ENCODE peak calls at places on chromosome 7, in four cellular contexts. N is Calu3; H is CD8-positive, alpha-beta T cell; B is hepatocyte. U is an unnamed sample.

GRCh38 chr7:44693641-44694313 is 54.9 kb upstream of the ZMIZ2 start:
- DNase-seq in N (no peak), H (no peak), B (no peak), U (no peak)

GRCh38 chr7:141158562-141158961 is 84.7 kb downstream of the TMEM178B start:
- DNase-seq in N (peak; percentile 68), H (no peak), B (peak; percentile 24), U (no peak)

GRCh38 chr7:111560773-111561658 is 1.3 kb downstream of the IMMP2L start:
- DNase-seq in N (peak; percentile 29), H (no peak), B (peak; percentile 19), U (no peak)

GRCh38 chr7:141073641-141074161 is at the start of gene TMEM178B:
- DNase-seq in N (peak; percentile 13), H (no peak), B (peak; percentile 8), U (no peak)

GRCh38 chr7:138429577-138430250 is 30.3 kb upstream of the TRIM24 start:
- DNase-seq in N (no peak), H (no peak), B (peak; percentile 9), U (no peak)

GRCh38 chr7:17184805-17185689 is 113.4 kb upstream of the AHR start:
- DNase-seq in N (no peak), H (no peak), B (no peak), U (no peak)

GRCh38 chr7:135512135-135512887 is 2.4 kb upstream of the CNOT4 start:
- DNase-seq in N (peak; percentile 51), H (peak; percentile 19), B (peak; percentile 63), U (no peak)

GRCh38 chr7:154503962-154504550 is 451.9 kb downstream of the DPP6 start:
- DNase-seq in N (no peak), H (no peak), B (peak; percentile 78), U (no peak)

GRCh38 chr7:37977243-37977642 is 56.8 kb downstream of the EPDR1 start:
- DNase-seq in N (peak; percentile 25), H (no peak), B (no peak), U (no peak)

GRCh38 chr7:15199482-15199881 is 296.9 kb upstream of the DGKB start:
- DNase-seq in N (no peak), H (no peak), B (peak; percentile 18), U (no peak)
- TF ChIP-seq CTCF in N (peak; percentile 41), H (no peak), B (peak; percentile 60), U (no peak)

GRCh38 chr7:87220734-87221215 is 1.2 kb upstream of the TMEM243 start:
- DNase-seq in N (no peak), H (no peak), B (peak; percentile 53), U (no peak)

GRCh38 chr7:87220026-87220733 is 648 bp upstream of the TMEM243 start:
- DNase-seq in N (peak; percentile 82), H (peak; percentile 79), B (peak; percentile 87), U (peak; percentile 53)

GRCh38 chr7:87218941-87219544 is 489 bp downstream of the TMEM243 start:
- DNase-seq in N (peak; percentile 47), H (peak; percentile 40), B (peak; percentile 48), U (peak; percentile 64)

GRCh38 chr7:87217983-87218653 is 1.4 kb downstream of the TMEM243 start:
- DNase-seq in N (no peak), H (no peak), B (no peak), U (no peak)

GRCh38 chr7:87219545-87220025 is at the start of gene TMEM243:
- DNase-seq in N (peak; percentile 64), H (peak; percentile 86), B (peak; percentile 83), U (peak; percentile 85)
- TF ChIP-seq CTCF in N (no peak), H (peak; percentile 39), B (peak; percentile 16), U (peak; percentile 25)

GRCh38 chr7:153430931-153431330 is 621.3 kb upstream of the DPP6 start:
- DNase-seq in N (no peak), H (no peak), B (no peak), U (no peak)

GRCh38 chr7:153433223-153433622 is 619.0 kb upstream of the DPP6 start:
- DNase-seq in N (no peak), H (no peak), B (no peak), U (no peak)

GRCh38 chr7:153432056-153432455 is 620.1 kb upstream of the DPP6 start:
- DNase-seq in N (no peak), H (no peak), B (peak; percentile 21), U (no peak)
- TF ChIP-seq CTCF in N (no peak), H (no peak), B (peak; percentile 8), U (no peak)

GRCh38 chr7:123749537-123749857 is 694 bp upstream of the WASL start:
- DNase-seq in N (no peak), H (no peak), B (peak; percentile 66), U (peak; percentile 80)
- TF ChIP-seq CTCF in N (no peak), H (no peak), B (peak; percentile 3), U (peak; percentile 38)

GRCh38 chr7:151542606-151543130 is 23.0 kb upstream of the RHEB start:
- DNase-seq in N (no peak), H (no peak), B (no peak), U (no peak)
- TF ChIP-seq CTCF in N (no peak), H (no peak), B (no peak), U (no peak)

GRCh38 chr7:1225462-1226154 is 7.1 kb upstream of the UNCX start:
- DNase-seq in N (peak; percentile 48), H (peak; percentile 40), B (peak; percentile 49), U (no peak)
- TF ChIP-seq CTCF in N (peak; percentile 81), H (peak; percentile 81), B (peak; percentile 79), U (peak; percentile 77)

GRCh38 chr7:117505238-117505637 is 25.4 kb downstream of the CFTR start:
- DNase-seq in N (no peak), H (no peak), B (no peak), U (no peak)
- TF ChIP-seq CTCF in N (no peak), H (no peak), B (no peak), U (no peak)

GRCh38 chr7:100428967-100429636 is 529 bp upstream of the MEPCE start:
- DNase-seq in N (peak; percentile 99), H (peak; percentile 100), B (peak; percentile 100), U (peak; percentile 100)
- TF ChIP-seq CTCF in N (no peak), H (no peak), B (no peak), U (no peak)

GRCh38 chr7:98892609-98893008 is 14.3 kb downstream of the TRRAP start:
- DNase-seq in N (no peak), H (no peak), B (no peak), U (no peak)
- TF ChIP-seq CTCF in N (no peak), H (no peak), B (no peak), U (no peak)

DNA sequence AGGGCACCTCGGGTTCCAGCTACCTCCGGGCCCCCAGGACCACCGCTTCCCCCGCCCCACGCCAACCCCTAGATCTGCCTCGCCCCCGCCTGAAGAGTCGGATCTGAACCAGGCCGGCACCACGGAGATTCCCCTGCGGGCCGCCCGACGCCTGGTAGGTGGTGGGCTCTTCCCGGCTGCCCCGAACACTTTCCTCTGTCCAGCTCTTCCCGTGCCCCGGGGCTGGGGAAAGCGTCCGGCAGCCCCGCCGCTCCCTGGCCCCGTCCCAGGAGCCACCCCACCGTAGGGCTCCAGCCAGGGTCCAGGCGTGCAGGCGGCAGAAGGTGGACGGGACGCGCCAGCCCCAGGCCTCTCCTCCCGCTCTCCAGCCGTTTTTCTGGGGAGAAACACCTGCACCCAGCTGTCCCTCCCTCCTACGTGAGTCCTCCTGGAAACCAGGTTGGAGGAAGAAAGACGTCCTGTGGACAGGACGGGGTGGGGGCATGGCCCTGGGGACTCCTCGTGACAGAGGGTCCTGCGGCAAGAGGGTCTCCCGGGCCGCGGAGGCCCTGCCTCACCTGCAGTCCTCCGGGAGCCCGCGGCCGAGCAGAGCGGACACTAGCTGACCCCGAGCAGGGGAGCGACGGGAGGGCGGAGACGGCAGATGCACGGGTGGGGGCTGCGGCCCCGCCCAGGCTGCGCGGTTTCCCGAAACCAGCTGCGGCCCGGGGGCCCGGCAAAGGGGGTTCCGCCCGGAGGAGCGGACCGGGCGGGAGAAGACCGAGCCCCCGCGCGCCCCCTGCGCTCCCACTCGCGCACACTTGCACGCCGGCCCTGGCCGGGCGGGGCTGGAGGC is at the start of gene TMEM176B:
- DNase-seq in N (peak; percentile 24), H (no peak), B (peak; percentile 86), U (no peak)
- TF ChIP-seq CTCF in N (no peak), H (no peak), B (no peak), U (no peak)

U was measured in CD14-positive monocyte.